ENCODE peak calls at places on chromosomes 4 and X, in four cellular contexts. E is ureter, C is NCI-H1092 treated with DMSO at 0.1 percent for 48 hours, D is cardiac fibroblast. A is an unnamed sample.

GRCh38 chr4:53515076-53515475 is 76.2 kb downstream of the LNX1 start:
- DNase-seq in C (no peak), D (no peak), E (no peak), A (no peak)

GRCh38 chrX:45479835-45480422 is 279.3 kb upstream of the DIPK2B start:
- DNase-seq in E (no peak), D (peak), C (no peak), A (peak)

GRCh38 chr4:95638920-95639501 is 90.2 kb upstream of the UNC5C start:
- DNase-seq in C (no peak), E (no peak), D (peak), A (no peak)

GRCh38 chr4:16730522-16730921 is 167.9 kb downstream of the LDB2 start:
- DNase-seq in C (no peak), E (no peak), D (no peak), A (no peak)

GRCh38 chr4:53131562-53131925 is 234.3 kb downstream of the SCFD2 start:
- DNase-seq in E (no peak), D (peak), C (no peak), A (no peak)

GRCh38 chrX:69025802-69026301 is 139.4 kb downstream of the PJA1 start:
- DNase-seq in C (no peak), E (no peak), D (peak), A (peak)

GRCh38 chr4:94038195-94038594 is 169.5 kb upstream of the SMARCAD1 start:
- DNase-seq in C (peak), E (no peak), D (no peak), A (no peak)

GRCh38 chr4:89109841-89110540 is 1.3 kb upstream of the TIGD2 start:
- DNase-seq in C (no peak), E (no peak), D (no peak), A (no peak)

GRCh38 chr4:1077711-1078477 is 35.5 kb downstream of the RNF212 start:
- DNase-seq in D (no peak), E (no peak), C (no peak), A (no peak)

GRCh38 chrX:39163585-39163984 is 362.3 kb downstream of the MID1IP1 start:
- DNase-seq in E (no peak), D (no peak), C (no peak), A (no peak)

GRCh38 chrX:131746491-131746968 is 202.7 kb downstream of the OR13H1 start:
- DNase-seq in C (peak), D (no peak), E (peak), A (peak)

GRCh38 chr4:108556588-108557200 is 63.7 kb upstream of the RPL34 start:
- DNase-seq in D (no peak), C (no peak), E (no peak), A (no peak)

GRCh38 chr4:150012851-150013360 is 65.3 kb upstream of the DCLK2 start:
- DNase-seq in E (no peak), D (no peak), C (no peak), A (peak)

GRCh38 chrX:41758391-41758790 is 34.4 kb downstream of the GPR82 start:
- DNase-seq in D (peak), E (no peak), C (no peak), A (no peak)

GRCh38 chr4:177802149-177802548 is 359.9 kb upstream of the AGA start:
- DNase-seq in C (no peak), E (no peak), D (no peak), A (no peak)

GRCh38 chr4:20687894-20688293 is 12.4 kb upstream of the PACRGL start:
- DNase-seq in C (no peak), D (peak), E (no peak), A (peak)

GRCh38 chrX:3712080-3712869 is 1.2 kb downstream of the PRKX start:
- DNase-seq in D (peak), E (no peak), C (no peak), A (peak)

GRCh38 chr4:81137446-81137845 is 77.6 kb downstream of the PRKG2 start:
- DNase-seq in C (no peak), D (peak), E (no peak), A (peak)

GRCh38 chr4:168421671-168422070 is 58.6 kb downstream of the DDX60L start:
- DNase-seq in D (peak), C (no peak), E (no peak), A (peak)

GRCh38 chr4:146340798-146341197 is 126.5 kb downstream of the REELD1 start:
- DNase-seq in C (peak), D (peak), E (no peak), A (peak)

GRCh38 chr4:57064811-57065711 is 45.1 kb downstream of the IGFBP7 start:
- DNase-seq in D (peak), E (peak), C (no peak), A (peak)

A was measured in fibroblast of mammary gland.